ENCODE peak calls at places on chromosomes 13 and 19, in seven cellular contexts. G is body of pancreas, K is endothelial cell of umbilical vein, H is Peyer's patch, D is IMR-90, V is thyroid gland, T is transverse colon. Q is an unnamed sample. For H3K4me1, the result is how much of the 10 kb centered on the place peaks cover.

GRCh38 chr19:18340237-18340989 is at the start of gene PGPEP1:
- DNase-seq in T (peak), G (peak), V (peak), K (peak), D (peak), H (peak), Q (peak)

GRCh38 chr13:109737606-109738005 is 48.8 kb downstream of the IRS2 start:
- DNase-seq in V (no peak), D (peak), T (no peak), H (no peak), K (no peak), G (no peak), Q (no peak)

GRCh38 chr13:75794663-75795062 is 158.5 kb downstream of the LMO7 start:
- DNase-seq in T (no peak), K (no peak), D (no peak), V (no peak), H (no peak), G (no peak), Q (no peak)

GRCh38 chr13:70054572-70054971 is 53.1 kb upstream of the ATXN8OS start:
- DNase-seq in V (no peak), D (no peak), G (no peak), T (no peak), H (no peak), K (no peak), Q (no peak)

GRCh38 chr19:38849746-38850230 is at the start of gene HNRNPL:
- DNase-seq in K (no peak), T (peak), D (no peak), G (no peak), H (peak), V (no peak), Q (peak)

GRCh38 chr13:91347996-91348905 is 764 bp downstream of the MIR17HG start:
- DNase-seq in T (peak), V (peak), D (no peak), K (peak), H (peak), G (peak), Q (peak)

GRCh38 chr19:48477696-48478338 is 8.6 kb downstream of the CYTH2 start:
- DNase-seq in D (no peak), K (no peak), T (no peak), H (no peak), G (no peak), V (no peak), Q (peak)

GRCh38 chr13:31050486-31051400 is 111.0 kb downstream of the HSPH1 start:
- DNase-seq in D (peak), K (no peak), G (no peak), H (no peak), T (no peak), V (no peak), Q (no peak)

GRCh38 chr19:49844138-49844740 is 6.7 kb upstream of the PTOV1 start:
- DNase-seq in K (no peak), T (no peak), V (no peak), G (no peak), D (no peak), H (no peak), Q (no peak)

GRCh38 chr13:31670831-31671617 is 68.3 kb upstream of the RXFP2 start:
- DNase-seq in H (no peak), V (no peak), T (no peak), G (no peak), D (no peak), K (no peak), Q (no peak)

GRCh38 chr13:27792393-27793218 is at the start of gene GSX1:
- DNase-seq in K (peak), H (peak), V (peak), T (peak), D (peak), G (peak), Q (peak)

GRCh38 chr19:48726573-48726972 is 7.0 kb upstream of the MAMSTR start:
- DNase-seq in K (peak), H (no peak), T (no peak), V (no peak), D (no peak), G (no peak), Q (no peak)

GRCh38 chr13:77048592-77048991 is 21.6 kb upstream of the FBXL3 start:
- DNase-seq in K (no peak), H (no peak), V (no peak), D (no peak), G (no peak), T (no peak), Q (no peak)

GRCh38 chr19:38718747-38719543 is 25.3 kb downstream of the CAPN12 start:
- DNase-seq in D (no peak), G (peak), T (no peak), H (no peak), K (no peak), V (peak), Q (no peak)

GRCh38 chr13:26502826-26503225 is 54.7 kb upstream of the WASF3 start:
- DNase-seq in G (no peak), D (peak), K (peak), V (no peak), H (no peak), T (no peak), Q (no peak)

GRCh38 chr19:58229255-58229639 is 533 bp downstream of the ZNF544 start:
- DNase-seq in G (no peak), H (no peak), K (peak), V (peak), D (peak), T (no peak), Q (no peak)

GRCh38 chr19:12788025-12788681 is 3.1 kb upstream of the JUNB start:
- DNase-seq in T (no peak), G (no peak), K (no peak), V (no peak), H (no peak), D (no peak), Q (peak)

GRCh38 chr19:31263317-31263716 is 85.9 kb downstream of the TSHZ3 start:
- DNase-seq in T (no peak), D (no peak), V (no peak), H (no peak), G (no peak), K (no peak), Q (no peak)

GRCh38 chr13:79966039-79966438 is 374.9 kb downstream of the SPRY2 start:
- DNase-seq in G (no peak), H (no peak), K (no peak), D (peak), T (no peak), V (no peak), Q (no peak)

GRCh38 chr13:91544723-91545122 is 146.3 kb downstream of the GPC5 start:
- DNase-seq in K (no peak), V (no peak), G (no peak), H (no peak), D (no peak), T (no peak), Q (no peak)

GRCh38 chr13:49185264-49185663 is 34.9 kb upstream of the MLNR start:
- DNase-seq in K (peak), V (no peak), T (no peak), H (no peak), G (no peak), D (peak), Q (no peak)

GRCh38 chr19:41811036-41811435 is 14.6 kb downstream of the CEACAM3 start:
- DNase-seq in D (no peak), V (no peak), K (no peak), G (no peak), T (no peak), H (no peak), Q (peak)

GRCh38 chr13:41407380-41407779 is 50.0 kb upstream of the RGCC start:
- DNase-seq in D (peak), H (no peak), G (no peak), T (no peak), V (no peak), K (no peak), Q (no peak)

GRCh38 chr13:110554227-110554836 is 7.2 kb downstream of the RAB20 start:
- DNase-seq in D (no peak), T (no peak), G (no peak), H (peak), K (no peak), V (no peak), Q (no peak)

GRCh38 chr19:35000647-35001501 is 751 bp downstream of the GRAMD1A start:
- DNase-seq in V (peak), D (peak), K (peak), H (peak), G (peak), T (peak), Q (peak)
- H3K4me1 ChIP-seq in V (under half), D (under half), K (half or more), H (half or more), G (half or more), T (half or more), Q (under half)

GRCh38 chr13:52785721-52786120 is 46.1 kb upstream of the CNMD start:
- DNase-seq in G (no peak), T (no peak), D (no peak), H (no peak), V (no peak), K (no peak), Q (no peak)

GRCh38 chr13:52788011-52788410 is 48.4 kb upstream of the CNMD start:
- DNase-seq in K (no peak), G (no peak), D (no peak), H (no peak), V (no peak), T (no peak), Q (no peak)

GRCh38 chr13:52787212-52787611 is 47.6 kb upstream of the CNMD start:
- DNase-seq in G (no peak), K (no peak), D (no peak), V (no peak), H (no peak), T (no peak), Q (no peak)

GRCh38 chr13:52784591-52785340 is 45.1 kb upstream of the CNMD start:
- DNase-seq in D (no peak), H (no peak), G (no peak), T (no peak), K (no peak), V (no peak), Q (no peak)

DNA sequence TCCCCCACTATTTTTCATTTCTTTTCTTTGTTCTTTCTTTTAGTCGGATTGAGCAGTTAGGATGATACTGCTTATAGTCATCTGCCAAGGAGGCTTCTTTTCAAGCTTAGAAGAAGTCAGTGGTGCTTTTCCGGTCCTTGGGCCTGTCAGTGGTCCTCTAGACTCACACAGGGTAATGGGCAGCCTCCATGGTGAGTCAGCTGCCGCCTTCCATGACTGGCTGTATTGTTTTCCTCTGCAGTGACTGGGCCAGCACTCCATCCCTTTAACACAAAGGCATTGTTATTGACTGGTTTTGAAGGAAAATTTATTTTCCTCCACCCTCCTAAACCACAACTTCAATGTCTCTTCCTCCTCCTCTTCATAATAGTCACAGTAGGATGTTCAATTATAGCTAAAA is 47.1 kb upstream of the CNMD start:
- DNase-seq in H (no peak), T (no peak), V (no peak), G (no peak), D (no peak), K (no peak), Q (no peak)
- TF ChIP-seq POLR2A in H (no peak), T (no peak), V (no peak), G (no peak), D (no peak), K (no peak), Q (no peak)

GRCh38 chr19:4980087-4980486 is 11.2 kb downstream of the KDM4B start:
- DNase-seq in V (no peak), G (no peak), T (no peak), K (no peak), H (no peak), D (no peak), Q (no peak)
- H3K4me1 ChIP-seq in V (half or more), G (half or more), T (under half), K (under half), H (under half), D (under half), Q (under half)

DNA sequence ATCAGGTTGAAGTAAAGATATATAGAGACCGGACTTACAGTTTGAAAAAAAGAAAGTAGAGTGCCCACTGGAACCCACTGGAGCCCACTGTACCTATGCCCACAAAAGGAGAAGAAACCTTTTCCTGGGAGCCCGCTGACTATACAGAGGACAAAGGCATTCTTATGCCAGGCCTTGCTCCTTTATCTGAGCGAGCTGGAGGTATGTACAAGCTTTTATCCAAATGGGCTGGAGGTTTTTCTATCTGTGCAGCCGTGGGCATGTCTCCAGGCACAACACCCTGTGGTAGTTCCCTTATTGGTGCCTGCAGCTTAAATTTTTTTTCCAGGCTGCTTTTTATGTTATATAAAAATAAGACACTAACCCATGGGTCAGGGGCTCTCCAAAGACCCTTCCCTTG is 8.4 kb downstream of the ZNF234 start:
- DNase-seq in V (no peak), D (no peak), H (no peak), G (no peak), T (no peak), K (no peak), Q (no peak)
- TF ChIP-seq POLR2A in V (no peak), D (no peak), H (no peak), G (no peak), T (no peak), K (no peak), Q (no peak)

GRCh38 chr13:113491418-113491883 is 940 bp upstream of the DCUN1D2 start:
- DNase-seq in T (peak), V (no peak), H (no peak), K (peak), G (peak), D (peak), Q (peak)
- H3K4me1 ChIP-seq in T (under half), V (under half), H (half or more), K (under half), G (half or more), D (under half), Q (under half)

GRCh38 chr13:44627441-44627840 is 51.3 kb upstream of the TSC22D1 start:
- DNase-seq in D (peak), G (no peak), K (no peak), H (no peak), V (no peak), T (no peak), Q (no peak)
- TF ChIP-seq POLR2A in D (no peak), G (no peak), K (no peak), H (no peak), V (no peak), T (no peak), Q (no peak)

GRCh38 chr19:2249880-2250764 is 999 bp downstream of the AMH start:
- DNase-seq in D (no peak), G (no peak), H (no peak), V (no peak), T (no peak), K (no peak), Q (no peak)
- H3K4me1 ChIP-seq in D (under half), G (under half), H (under half), V (under half), T (under half), K (under half), Q (under half)